ENCODE peak calls at places on chromosomes 13 and 19, in six cellular contexts. V is renal cortical epithelial cell; M is right atrium auricular region; W is central memory CD4-positive, alpha-beta T cell; I is A549; B is stimulated activated CD4-positive, alpha-beta T cell treated with anti-CD3 and anti-CD28 coated beads, Interleukin-12 subunit alpha, Interleukin-12 subunit beta, amount 100 ng/mL, for 4 hours. O is an unnamed sample.
A peak's percentile ranks its signal among the peaks of the same experiment; 100 is the strongest.

GRCh38 chr13:113209336-113209879 is at the start of gene CUL4A:
- DNase-seq in B (peak; percentile 80), W (peak; percentile 61), I (peak; percentile 76), M (peak; percentile 70), V (no peak), O (no peak)

GRCh38 chr13:45807520-45808099 is 43.9 kb downstream of the SIAH3 start:
- DNase-seq in B (no peak), W (peak; percentile 9), M (peak; percentile 53), I (peak; percentile 33), V (peak; percentile 79), O (peak; percentile 23)

GRCh38 chr19:43618921-43619261 is 538 bp downstream of the ZNF428 start:
- DNase-seq in I (peak; percentile 62), M (no peak), V (no peak), B (peak; percentile 41), W (peak; percentile 15), O (no peak)

GRCh38 chr19:33745297-33745696 is 51.4 kb upstream of the KCTD15 start:
- DNase-seq in M (no peak), B (no peak), V (no peak), I (no peak), W (no peak), O (no peak)

GRCh38 chr19:19461671-19462622 is 53.4 kb downstream of the TSSK6 start:
- DNase-seq in B (no peak), W (no peak), M (peak; percentile 63), I (no peak), V (no peak), O (no peak)

GRCh38 chr19:11693505-11694499 is 44.9 kb downstream of the ZNF823 start:
- DNase-seq in M (no peak), W (no peak), V (peak; percentile 42), B (no peak), I (no peak), O (peak; percentile 67)

GRCh38 chr19:33005440-33005839 is 33.4 kb downstream of the FAAP24 start:
- DNase-seq in M (no peak), V (no peak), I (no peak), W (no peak), B (no peak), O (no peak)

GRCh38 chr13:68996671-68997030 is 1111.0 kb upstream of the ATXN8OS start:
- DNase-seq in V (no peak), B (no peak), W (no peak), I (no peak), M (no peak), O (no peak)

GRCh38 chr19:42283248-42284065 is 14.4 kb downstream of the CIC start:
- DNase-seq in I (peak; percentile 97), M (peak; percentile 97), W (peak; percentile 95), B (peak; percentile 96), V (peak; percentile 63), O (no peak)

GRCh38 chr13:28624707-28625432 is 34.1 kb upstream of the POMP start:
- DNase-seq in W (no peak), V (no peak), I (no peak), B (no peak), M (no peak), O (no peak)

GRCh38 chr13:33763021-33763420 is 54.9 kb upstream of the RFC3 start:
- DNase-seq in B (no peak), W (no peak), V (no peak), M (no peak), I (no peak), O (no peak)

GRCh38 chr19:50475736-50476223 is 527 bp upstream of the EMC10 start:
- DNase-seq in V (no peak), B (no peak), W (no peak), I (no peak), M (no peak), O (no peak)

GRCh38 chr19:18800636-18801035 is 9.5 kb upstream of the COMP start:
- DNase-seq in I (no peak), B (no peak), V (no peak), M (no peak), W (no peak), O (no peak)

GRCh38 chr13:57601536-57601935 is 30.0 kb upstream of the PCDH17 start:
- DNase-seq in B (no peak), W (no peak), M (no peak), I (no peak), V (no peak), O (no peak)

GRCh38 chr13:75369986-75370385 is 112.0 kb downstream of the TBC1D4 start:
- DNase-seq in B (no peak), I (no peak), W (no peak), M (no peak), V (no peak), O (no peak)

GRCh38 chr13:31747966-31748365 is 8.6 kb downstream of the RXFP2 start:
- DNase-seq in I (no peak), B (no peak), V (no peak), W (no peak), M (no peak), O (no peak)

GRCh38 chr19:13099073-13099999 is 3.3 kb downstream of the LYL1 start:
- DNase-seq in W (peak; percentile 84), B (peak; percentile 70), V (no peak), M (no peak), I (no peak), O (no peak)

GRCh38 chr19:41323430-41324125 is 13.6 kb downstream of the CCDC97 start:
- DNase-seq in B (no peak), W (no peak), M (peak; percentile 83), I (peak; percentile 87), V (peak; percentile 71), O (peak; percentile 82)

GRCh38 chr13:40292536-40292935 is 373.9 kb downstream of the FOXO1 start:
- DNase-seq in W (no peak), B (no peak), M (no peak), I (no peak), V (no peak), O (no peak)

GRCh38 chr13:34941835-34942731 is at the start of gene NBEA:
- DNase-seq in M (peak; percentile 64), V (peak; percentile 52), W (peak; percentile 84), I (peak; percentile 76), B (peak; percentile 77), O (no peak)

GRCh38 chr13:30107536-30108136 is 199.7 kb downstream of the KATNAL1 start:
- DNase-seq in I (peak; percentile 8), M (no peak), B (no peak), V (peak; percentile 54), W (no peak), O (no peak)

GRCh38 chr13:79307866-79308298 is 98.2 kb downstream of the RBM26 start:
- DNase-seq in I (peak; percentile 1), V (peak; percentile 37), M (no peak), B (no peak), W (no peak), O (peak; percentile 18)

GRCh38 chr19:15623711-15624318 is 8.8 kb downstream of the CYP4F8 start:
- DNase-seq in V (no peak), M (no peak), B (no peak), I (no peak), W (no peak), O (no peak)

GRCh38 chr19:49637865-49638350 is 2.0 kb downstream of the RRAS start:
- DNase-seq in V (peak; percentile 53), I (peak; percentile 85), W (no peak), B (no peak), M (peak; percentile 92), O (no peak)

O was measured in non-pigmented ciliary epithelial cell.